ENCODE peak calls at places on chromosomes 13 and 19, in ten cellular contexts. Z is AG10803, C is GM23338, R is NB4, T is RWPE2, X is adipocyte, U is fibroblast of lung, Q is HAP-1, K is GM12864, E is left ventricle myocardium inferior. D is an unnamed sample.

GRCh38 chr13:85255978-85256377 is 543.2 kb downstream of the SLITRK6 start:
- DNase-seq in T (no peak), Q (no peak), E (no peak), X (peak), R (no peak), Z (no peak), K (no peak), C (no peak), U (no peak), D (no peak)

GRCh38 chr19:16160943-16161560 is 12.3 kb downstream of the CIB3 start:
- DNase-seq in K (no peak), Q (no peak), R (peak), T (no peak), Z (peak), X (peak), E (no peak), U (peak), C (no peak), D (peak)

GRCh38 chr19:46299004-46299509 is 2.2 kb downstream of the HIF3A start:
- DNase-seq in R (no peak), Z (peak), T (peak), K (no peak), E (peak), X (peak), U (peak), Q (peak), C (no peak), D (peak)

GRCh38 chr13:45365558-45365885 is 24.5 kb upstream of the TPT1 start:
- DNase-seq in E (no peak), U (no peak), C (no peak), K (no peak), X (no peak), Q (no peak), Z (no peak), R (no peak), T (no peak), D (no peak)

GRCh38 chr19:931860-932646 is 6.2 kb downstream of the ARID3A start:
- DNase-seq in E (no peak), Z (no peak), T (no peak), Q (no peak), R (no peak), U (no peak), X (no peak), C (no peak), K (no peak), D (no peak)

GRCh38 chr19:51441410-51442390 is 16.6 kb downstream of the SIGLEC8 start:
- DNase-seq in X (no peak), K (peak), C (no peak), Z (no peak), T (no peak), Q (no peak), E (no peak), R (peak), U (no peak), D (no peak)

GRCh38 chr19:850221-850978 is 1.7 kb upstream of the ELANE start:
- DNase-seq in Z (peak), E (peak), R (peak), X (peak), C (peak), U (peak), T (peak), K (no peak), Q (no peak), D (peak)

GRCh38 chr19:18906605-18907519 is 10.9 kb upstream of the CERS1 start:
- DNase-seq in R (no peak), K (no peak), C (no peak), T (peak), X (no peak), Q (no peak), U (no peak), E (no peak), Z (no peak), D (no peak)

GRCh38 chr13:44306401-44307192 is 67.0 kb upstream of the SERP2 start:
- DNase-seq in U (peak), R (no peak), Z (peak), X (peak), T (peak), C (peak), K (no peak), E (peak), Q (peak), D (peak)

GRCh38 chr19:10286803-10287737 is at the start of gene ICAM4:
- DNase-seq in Q (no peak), C (peak), K (no peak), U (no peak), E (peak), Z (no peak), R (peak), T (no peak), X (peak), D (peak)

GRCh38 chr19:41479757-41480191 is 36.8 kb downstream of the ERICH4 start:
- DNase-seq in E (peak), K (no peak), T (no peak), Q (no peak), C (no peak), U (no peak), R (peak), X (no peak), Z (no peak), D (no peak)

GRCh38 chr19:41476583-41476982 is 33.6 kb downstream of the ERICH4 start:
- DNase-seq in Z (no peak), X (no peak), E (no peak), C (no peak), T (no peak), Q (no peak), R (no peak), K (no peak), U (no peak), D (no peak)

GRCh38 chr19:41480336-41480735 is 37.4 kb downstream of the ERICH4 start:
- DNase-seq in E (no peak), U (no peak), T (no peak), R (peak), X (no peak), Q (no peak), C (no peak), Z (no peak), K (no peak), D (no peak)

GRCh38 chr19:41478171-41478570 is 35.2 kb downstream of the ERICH4 start:
- DNase-seq in R (no peak), Q (no peak), Z (no peak), K (no peak), U (no peak), C (peak), T (no peak), X (no peak), E (no peak), D (no peak)

DNA sequence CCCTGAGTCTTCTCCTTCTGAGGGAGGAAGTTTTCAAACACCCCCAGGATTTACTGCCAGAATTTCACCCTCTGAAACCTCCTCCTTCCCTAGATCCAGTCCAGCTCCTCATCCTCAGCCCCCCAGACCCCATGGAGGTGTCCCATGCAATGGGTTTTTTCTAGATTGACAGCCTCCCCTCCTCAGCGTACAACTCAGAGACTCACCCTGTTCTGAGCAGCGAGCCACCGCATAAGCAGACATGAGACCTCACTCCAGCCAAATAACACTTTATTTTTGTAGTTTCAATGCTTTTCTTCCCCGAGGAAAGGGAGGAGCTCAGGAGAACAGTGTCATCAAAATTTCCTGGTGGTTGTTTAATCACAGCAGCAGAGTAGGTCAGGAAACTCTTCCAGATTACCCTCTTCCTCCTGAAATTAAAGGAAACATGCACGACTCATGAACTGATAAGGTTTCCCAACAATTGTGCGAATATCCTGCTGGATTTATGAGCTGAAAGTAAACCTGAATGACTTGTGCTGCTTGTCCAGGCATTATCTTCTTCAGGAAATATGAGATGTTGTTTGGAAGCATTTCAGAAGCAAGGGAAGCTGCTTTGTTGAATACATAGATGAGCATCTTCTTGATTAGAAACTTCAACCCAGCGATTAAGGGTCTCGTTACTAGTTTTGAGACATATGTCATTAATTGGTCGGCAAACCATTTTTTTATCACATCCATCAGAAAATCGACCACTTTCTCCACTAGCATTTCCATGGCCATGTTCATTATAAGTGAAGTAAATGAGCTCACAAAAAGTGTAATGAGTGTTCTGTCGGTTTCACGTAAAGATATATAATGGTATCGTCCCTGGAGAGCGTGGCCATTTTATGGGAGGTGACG is 36.2 kb downstream of the ERICH4 start:
- DNase-seq in U (no peak), X (no peak), K (no peak), E (no peak), C (no peak), T (no peak), Q (no peak), Z (no peak), R (no peak), D (no peak)
- H3K4me3 ChIP-seq in U (no peak), X (no peak), K (no peak), E (peak), C (no peak), T (no peak), Q (no peak), Z (no peak), R (no peak), D (no peak)

GRCh38 chr19:33186431-33186830 is 7.7 kb upstream of the LRP3 start:
- DNase-seq in E (no peak), T (no peak), X (no peak), K (no peak), C (no peak), R (peak), Q (no peak), Z (no peak), U (no peak), D (no peak)
- H3K4me3 ChIP-seq in E (no peak), T (no peak), X (no peak), K (no peak), C (no peak), R (no peak), Q (no peak), Z (no peak), U (no peak), D (no peak)

GRCh38 chr13:79273045-79273444 is 133.0 kb downstream of the RBM26 start:
- DNase-seq in X (no peak), R (no peak), K (no peak), E (no peak), Q (peak), T (no peak), U (no peak), C (no peak), Z (no peak), D (no peak)

GRCh38 chr13:79267560-79267959 is 138.5 kb downstream of the RBM26 start:
- DNase-seq in T (no peak), R (no peak), X (no peak), Q (no peak), C (no peak), E (no peak), Z (no peak), U (no peak), K (no peak), D (no peak)

GRCh38 chr13:79271616-79272015 is 134.4 kb downstream of the RBM26 start:
- DNase-seq in U (no peak), Z (no peak), Q (peak), T (no peak), C (no peak), E (no peak), K (no peak), X (no peak), R (no peak), D (no peak)

DNA sequence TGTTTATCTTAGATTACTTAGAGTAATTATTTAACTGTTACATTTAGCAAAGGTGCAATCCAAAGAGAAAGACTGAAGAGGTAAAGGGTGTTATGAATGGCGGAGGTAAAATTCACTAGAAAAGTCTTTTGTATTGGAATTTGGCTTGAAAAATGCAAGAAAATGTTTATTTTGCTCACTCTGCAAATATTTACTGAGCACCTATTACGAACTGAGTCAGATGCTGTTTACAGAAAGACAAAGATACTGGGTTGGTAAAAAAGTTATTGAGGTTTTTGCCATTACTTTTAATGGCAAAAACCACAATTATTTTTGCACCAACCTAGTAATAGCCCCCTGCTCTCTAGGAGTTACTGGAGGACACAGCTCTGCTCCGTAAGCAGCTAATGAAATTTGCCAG is 135.2 kb downstream of the RBM26 start:
- DNase-seq in K (no peak), C (no peak), Q (no peak), X (no peak), U (no peak), R (no peak), E (no peak), T (no peak), Z (no peak), D (no peak)
- H3K4me3 ChIP-seq in K (no peak), C (no peak), Q (no peak), X (no peak), U (no peak), R (no peak), E (no peak), T (no peak), Z (no peak), D (no peak)

GRCh38 chr19:17829855-17830566 is 8.7 kb upstream of the INSL3 start:
- DNase-seq in Z (peak), U (peak), X (no peak), K (no peak), E (no peak), T (peak), C (peak), R (no peak), Q (no peak), D (peak)

GRCh38 chr19:17834350-17835181 is 13.2 kb downstream of the JAK3 start:
- DNase-seq in Z (no peak), E (no peak), T (no peak), K (no peak), C (peak), Q (no peak), R (no peak), U (no peak), X (no peak), D (peak)

GRCh38 chr19:17832443-17833208 is 11.3 kb upstream of the INSL3 start:
- DNase-seq in Q (no peak), K (no peak), Z (no peak), T (no peak), U (no peak), E (no peak), C (no peak), R (no peak), X (no peak), D (no peak)

GRCh38 chr19:17830567-17831418 is 9.5 kb upstream of the INSL3 start:
- DNase-seq in T (peak), R (peak), X (peak), Z (peak), E (no peak), K (no peak), U (peak), C (peak), Q (no peak), D (peak)

DNA sequence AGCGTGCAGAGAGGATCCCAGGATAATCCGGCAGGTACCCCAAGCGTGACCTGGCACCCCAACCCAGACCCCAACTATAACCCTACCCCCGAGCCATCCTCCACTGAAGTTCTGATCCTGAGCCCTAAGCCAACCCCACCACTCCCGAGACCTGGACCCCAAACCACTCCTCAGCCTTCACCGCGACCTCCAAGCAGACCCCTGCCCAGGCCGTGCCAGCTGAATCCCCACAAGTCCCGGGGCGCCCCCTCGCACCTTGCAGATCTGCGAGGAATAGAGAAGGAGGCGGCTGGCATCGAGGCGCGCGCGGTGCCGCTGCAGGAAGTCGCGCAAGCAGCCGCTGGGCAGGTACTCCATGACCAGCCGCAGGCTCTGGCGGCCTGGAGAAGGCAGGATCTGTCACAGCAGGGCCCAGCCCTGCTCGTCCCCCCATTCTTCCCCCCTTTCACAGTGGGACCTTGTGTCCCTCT is 10.1 kb upstream of the INSL3 start:
- DNase-seq in X (no peak), R (no peak), K (no peak), U (no peak), C (peak), E (no peak), Q (no peak), T (no peak), Z (no peak), D (no peak)
- H3K4me3 ChIP-seq in X (no peak), R (no peak), K (no peak), U (no peak), C (peak), E (peak), Q (no peak), T (peak), Z (no peak), D (no peak)

DNA sequence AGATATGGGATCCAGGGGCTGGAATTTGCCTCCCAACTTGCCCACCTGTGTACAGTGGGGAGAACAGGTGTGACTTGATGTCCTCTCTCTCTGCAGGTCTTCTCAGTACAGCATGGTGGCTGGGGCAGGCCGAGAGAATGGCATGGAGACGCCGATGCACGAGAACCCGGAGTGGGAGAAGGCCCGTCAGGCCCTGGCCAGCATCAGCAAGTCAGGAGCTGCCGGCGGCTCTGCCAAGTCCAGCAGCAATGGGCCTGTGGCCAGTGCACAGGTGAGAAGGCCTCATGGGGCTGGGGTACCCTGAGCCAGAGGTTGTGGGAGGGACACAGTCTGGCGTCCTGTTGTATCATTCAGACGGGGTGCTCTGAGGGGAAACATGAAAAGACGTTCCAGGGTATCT is 3.0 kb downstream of the LENG8 start:
- DNase-seq in U (no peak), Q (no peak), T (no peak), K (no peak), E (no peak), X (no peak), R (no peak), C (no peak), Z (no peak), D (no peak)
- H3K4me3 ChIP-seq in U (no peak), Q (no peak), T (no peak), K (no peak), E (no peak), X (peak), R (peak), C (no peak), Z (no peak), D (no peak)

GRCh38 chr13:75762967-75763366 is 126.8 kb downstream of the LMO7 start:
- DNase-seq in Q (no peak), T (no peak), R (no peak), X (no peak), E (no peak), Z (no peak), U (no peak), K (no peak), C (no peak), D (no peak)

GRCh38 chr13:75761373-75761772 is 125.2 kb downstream of the LMO7 start:
- DNase-seq in U (no peak), E (no peak), R (no peak), K (peak), Q (no peak), Z (no peak), T (no peak), C (no peak), X (no peak), D (peak)

GRCh38 chr13:75764251-75764650 is 128.1 kb downstream of the LMO7 start:
- DNase-seq in R (no peak), U (no peak), Q (no peak), C (no peak), E (no peak), K (no peak), Z (no peak), X (no peak), T (no peak), D (no peak)

GRCh38 chr13:75762066-75762937 is 126.2 kb downstream of the LMO7 start:
- DNase-seq in Q (no peak), K (peak), E (no peak), R (no peak), X (peak), Z (no peak), T (no peak), C (no peak), U (no peak), D (peak)

DNA sequence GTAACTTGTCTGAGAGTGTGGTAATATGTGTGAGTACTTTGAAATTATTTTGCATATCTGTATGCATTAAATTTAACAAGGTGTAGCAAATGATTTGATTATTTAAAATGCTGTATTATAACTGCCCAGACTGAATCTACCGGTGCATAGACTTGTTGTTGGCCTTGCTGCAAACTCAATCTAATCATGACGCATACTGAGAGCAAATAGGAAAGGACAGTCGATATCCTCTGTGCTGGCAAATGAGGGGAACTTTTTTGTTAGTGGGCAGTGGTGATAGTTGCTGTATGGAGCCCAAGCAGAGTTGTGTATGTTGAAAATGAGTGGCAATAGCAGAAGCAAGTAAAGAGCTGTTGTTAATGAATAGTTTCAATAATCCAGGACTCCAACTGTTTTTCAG is 127.4 kb downstream of the LMO7 start:
- DNase-seq in X (no peak), U (no peak), C (no peak), K (no peak), R (no peak), Z (no peak), T (no peak), Q (no peak), E (no peak), D (no peak)
- H3K4me3 ChIP-seq in X (no peak), U (no peak), C (no peak), K (no peak), R (no peak), Z (no peak), T (no peak), Q (no peak), E (peak), D (no peak)

GRCh38 chr19:49678970-49679831 is 2.1 kb downstream of the PRMT1 start:
- DNase-seq in K (no peak), E (no peak), R (no peak), U (no peak), C (no peak), Z (no peak), Q (no peak), T (no peak), X (no peak), D (peak)
- H3K4me3 ChIP-seq in K (peak), E (peak), R (peak), U (no peak), C (peak), Z (no peak), Q (peak), T (no peak), X (no peak), D (peak)

D was measured in GM23248.